ENCODE peak calls at places on chromosomes 5 and 9, in four cellular contexts. X is foreskin fibroblast, C is endothelial cell, U is cardiac muscle cell. N is an unnamed sample.

GRCh38 chr9:120915854-120916495 is 10.6 kb downstream of the TRAF1 start:
- DNase-seq in C (no peak), X (no peak), U (no peak), N (no peak)

GRCh38 chr5:138138949-138139775 is at the start of gene NME5:
- DNase-seq in C (peak), U (peak), X (peak), N (peak)

GRCh38 chr5:59321631-59322030 is 571.9 kb downstream of the PDE4D start:
- DNase-seq in U (peak), X (no peak), C (no peak), N (no peak)

GRCh38 chr9:88460583-88461332 is 72.5 kb downstream of the SPIN1 start:
- DNase-seq in U (no peak), C (no peak), X (no peak), N (no peak)

GRCh38 chr9:127177221-127177620 is 54.8 kb upstream of the ANGPTL2 start:
- DNase-seq in X (no peak), C (no peak), U (no peak), N (no peak)

GRCh38 chr5:131164161-131164930 is 710 bp downstream of the HINT1 start:
- DNase-seq in X (peak), C (peak), U (peak), N (peak)

GRCh38 chr5:128455861-128456361 is 82.1 kb downstream of the FBN2 start:
- DNase-seq in X (no peak), C (no peak), U (no peak), N (no peak)

GRCh38 chr5:68962632-68963484 is 131.0 kb upstream of the SLC30A5 start:
- DNase-seq in X (peak), C (peak), U (peak), N (peak)

GRCh38 chr5:38653389-38653788 is 96.9 kb upstream of the LIFR start:
- DNase-seq in U (no peak), C (no peak), X (no peak), N (no peak)

DNA sequence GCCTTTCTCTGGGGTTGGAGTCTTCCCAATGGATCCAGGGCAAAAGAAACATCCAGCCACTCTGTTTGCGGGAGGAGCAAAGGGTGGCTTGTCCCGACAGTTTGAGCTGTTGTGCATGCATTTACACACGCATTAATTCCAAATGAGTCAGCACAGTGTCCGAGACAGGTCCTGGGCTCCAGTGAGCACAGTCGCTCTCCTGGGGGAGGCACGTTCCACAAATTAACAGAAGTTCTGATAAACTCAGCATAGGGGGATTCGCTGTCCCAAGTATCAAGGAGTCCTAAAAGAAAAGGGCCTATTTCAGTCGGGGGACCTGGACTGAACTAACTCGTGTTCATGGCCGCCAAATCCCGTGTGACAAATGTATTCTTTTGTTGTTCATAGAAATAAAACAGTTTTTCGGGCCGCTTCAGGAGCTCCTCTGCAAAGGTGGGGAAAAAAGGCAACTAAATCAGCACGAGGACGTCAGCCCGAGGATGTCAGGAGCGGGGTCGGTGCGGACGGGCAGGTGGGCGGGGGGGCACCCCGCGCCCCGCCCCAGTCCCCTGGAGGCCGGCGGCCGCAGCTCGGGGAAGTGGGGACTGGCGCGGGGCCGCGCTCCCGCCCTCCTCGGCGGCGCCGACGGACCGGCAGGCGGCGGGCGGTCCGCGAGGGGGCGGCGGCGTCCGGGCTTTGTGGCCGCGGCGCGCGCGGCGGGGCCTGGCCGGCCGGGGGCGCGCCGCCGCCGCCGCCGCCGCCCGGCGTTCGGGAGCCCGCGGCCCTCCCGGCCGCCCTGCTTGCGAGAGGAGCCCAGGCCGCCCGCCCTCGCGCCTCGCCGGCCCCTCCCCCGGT is at the start of gene MSANTD3:
- DNase-seq in U (peak), C (peak), X (peak), N (peak)
- TF ChIP-seq CTCF in U (no peak), C (no peak), X (no peak), N (no peak)

DNA sequence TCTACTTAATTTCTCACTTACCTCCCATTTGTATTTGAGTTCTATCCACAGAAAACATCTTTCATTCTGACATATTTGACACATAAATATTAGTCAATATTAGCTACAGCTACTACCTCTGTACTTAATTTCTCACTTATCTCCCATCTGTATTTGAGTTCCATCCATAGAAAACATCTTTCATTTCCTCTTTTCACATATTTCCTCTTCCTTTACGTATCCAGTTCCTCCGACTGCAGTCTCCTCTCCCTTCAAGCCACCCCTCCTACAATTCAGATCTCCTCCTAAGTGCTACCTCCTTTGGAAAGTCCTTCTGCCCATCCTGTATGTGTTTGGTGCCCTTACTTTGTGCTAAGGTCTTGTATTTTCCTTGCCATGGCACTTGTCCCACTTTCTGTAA is 1.6 kb downstream of the SREK1IP1 start:
- DNase-seq in X (no peak), U (no peak), C (no peak), N (no peak)
- TF ChIP-seq CTCF in X (no peak), U (no peak), C (no peak), N (no peak)

GRCh38 chr5:98614341-98614740 is 159.1 kb upstream of the RGMB start:
- DNase-seq in C (no peak), U (no peak), X (no peak), N (no peak)
- TF ChIP-seq CTCF in C (no peak), U (no peak), X (no peak), N (no peak)

GRCh38 chr9:14164908-14165307 is 149.0 kb downstream of the NFIB start:
- DNase-seq in C (no peak), U (no peak), X (no peak), N (no peak)
- TF ChIP-seq CTCF in C (no peak), U (no peak), X (no peak), N (no peak)

DNA sequence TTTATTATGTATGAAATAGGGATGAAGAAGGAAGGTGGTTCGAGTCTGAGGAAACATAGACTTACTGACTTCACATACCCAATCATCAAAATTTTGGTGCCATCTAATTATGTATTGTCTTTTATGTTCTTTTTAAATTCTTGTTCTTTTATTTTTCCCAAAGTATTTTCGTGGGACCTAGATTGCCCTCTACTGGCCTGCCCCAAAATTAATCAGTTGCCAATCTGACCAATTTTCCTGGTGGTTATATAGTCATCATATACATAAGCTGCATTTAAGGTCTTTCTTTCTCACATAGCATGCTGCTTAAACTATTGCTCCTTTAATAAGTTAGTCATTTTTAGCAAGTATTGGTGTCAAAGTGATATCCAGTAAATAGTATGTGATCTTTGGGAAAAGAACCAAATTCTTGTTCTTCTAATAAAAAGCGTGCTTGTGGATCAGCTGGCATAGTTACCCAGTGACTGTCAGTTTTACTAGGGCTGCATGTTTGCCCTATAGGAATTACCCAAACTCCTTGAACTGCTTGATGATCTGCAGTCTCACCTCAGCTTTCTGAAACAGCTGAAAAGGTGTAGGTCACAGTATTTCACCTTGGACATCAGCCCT is 223.5 kb downstream of the SH3GL2 start:
- DNase-seq in U (no peak), X (peak), C (peak), N (no peak)
- TF ChIP-seq CTCF in U (peak), X (peak), C (peak), N (peak)

GRCh38 chr5:150789943-150790611 is 11.5 kb downstream of the SMIM3 start:
- DNase-seq in X (peak), U (no peak), C (no peak), N (no peak)
- TF ChIP-seq CTCF in X (no peak), U (no peak), C (no peak), N (no peak)

GRCh38 chr5:157603333-157604190 is 28.0 kb upstream of the ADAM19 start:
- DNase-seq in C (no peak), X (peak), U (no peak), N (no peak)
- TF ChIP-seq CTCF in C (no peak), X (no peak), U (no peak), N (no peak)

DNA sequence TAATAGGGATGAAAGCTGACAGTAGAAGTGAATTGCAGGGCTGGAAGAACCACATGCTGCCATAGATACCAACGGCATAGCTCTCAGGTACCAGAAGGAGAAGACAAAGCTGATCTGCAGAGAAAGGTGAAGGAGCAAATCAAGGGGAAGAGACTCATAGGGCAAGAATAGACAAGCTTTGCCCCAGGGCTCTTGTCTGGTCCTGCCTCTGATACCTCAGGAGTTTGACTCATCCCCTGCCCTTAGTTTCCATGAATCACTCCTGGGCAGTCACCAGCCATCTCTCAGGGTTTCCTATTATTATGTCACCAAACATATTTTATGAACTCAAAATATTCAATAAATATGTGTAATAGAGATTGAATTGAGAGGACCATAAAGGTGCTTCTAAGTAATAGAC is 800.9 kb downstream of the DNAH5 start:
- DNase-seq in C (no peak), U (no peak), X (no peak), N (no peak)
- TF ChIP-seq CTCF in C (no peak), U (no peak), X (no peak), N (no peak)

GRCh38 chr5:134115806-134116175 is 1.3 kb downstream of the TCF7 start:
- DNase-seq in U (no peak), C (no peak), X (peak), N (no peak)
- TF ChIP-seq CTCF in U (no peak), C (no peak), X (no peak), N (no peak)

N was measured in mesothelial cell of epicardium.